ENCODE peak calls at places on chromosome 14, in ten cellular contexts. One of them, this sample, is unnamed.

GRCh38 chr14:89807151-89807550 is 147.4 kb downstream of the EFCAB11 start:
- DNase-seq in CD8-positive, alpha-beta T cell: no peak
- DNase-seq in GM12865: no peak
- DNase-seq in breast epithelium: no peak
- DNase-seq in GM12878: no peak
- DNase-seq in HCT116: no peak
- DNase-seq in GM23338: no peak
- DNase-seq in NB4: no peak
- DNase-seq in spleen: no peak
- DNase-seq in chondrocyte: no peak
- DNase-seq in this sample: no peak

GRCh38 chr14:104746071-104746545 is 6.8 kb upstream of the SIVA1 start:
- DNase-seq in CD8-positive, alpha-beta T cell: no peak
- DNase-seq in GM12878: peak
- DNase-seq in GM12865: peak
- DNase-seq in breast epithelium: no peak
- DNase-seq in HCT116: no peak
- DNase-seq in GM23338: no peak
- DNase-seq in spleen: peak
- DNase-seq in chondrocyte: no peak
- DNase-seq in NB4: no peak
- DNase-seq in this sample: no peak

GRCh38 chr14:54686219-54686870 is 119.4 kb downstream of the SAMD4A start:
- DNase-seq in GM12865: peak
- DNase-seq in GM12878: no peak
- DNase-seq in spleen: no peak
- DNase-seq in chondrocyte: no peak
- DNase-seq in CD8-positive, alpha-beta T cell: no peak
- DNase-seq in GM23338: no peak
- DNase-seq in HCT116: no peak
- DNase-seq in NB4: no peak
- DNase-seq in breast epithelium: no peak
- DNase-seq in this sample: peak

GRCh38 chr14:35814371-35815005 is 5.4 kb upstream of the RALGAPA1 start:
- DNase-seq in GM12878: no peak
- DNase-seq in spleen: no peak
- DNase-seq in chondrocyte: no peak
- DNase-seq in HCT116: peak
- DNase-seq in GM23338: peak
- DNase-seq in NB4: peak
- DNase-seq in CD8-positive, alpha-beta T cell: peak
- DNase-seq in GM12865: peak
- DNase-seq in breast epithelium: no peak
- DNase-seq in this sample: no peak

GRCh38 chr14:69749956-69750355 is 17.0 kb upstream of the SRSF5 start:
- DNase-seq in breast epithelium: no peak
- DNase-seq in spleen: no peak
- DNase-seq in GM12878: peak
- DNase-seq in CD8-positive, alpha-beta T cell: no peak
- DNase-seq in GM23338: no peak
- DNase-seq in chondrocyte: no peak
- DNase-seq in GM12865: no peak
- DNase-seq in NB4: no peak
- DNase-seq in HCT116: no peak
- DNase-seq in this sample: no peak

GRCh38 chr14:102554835-102555819 is 37.3 kb upstream of the RCOR1 start:
- DNase-seq in spleen: peak
- DNase-seq in breast epithelium: no peak
- DNase-seq in GM12878: no peak
- DNase-seq in GM12865: peak
- DNase-seq in chondrocyte: no peak
- DNase-seq in GM23338: peak
- DNase-seq in CD8-positive, alpha-beta T cell: peak
- DNase-seq in NB4: peak
- DNase-seq in HCT116: no peak
- DNase-seq in this sample: peak

GRCh38 chr14:56119221-56119967 is 1.2 kb downstream of the PELI2 start:
- DNase-seq in spleen: peak
- DNase-seq in NB4: peak
- DNase-seq in HCT116: no peak
- DNase-seq in CD8-positive, alpha-beta T cell: no peak
- DNase-seq in GM23338: peak
- DNase-seq in breast epithelium: no peak
- DNase-seq in chondrocyte: no peak
- DNase-seq in GM12865: peak
- DNase-seq in GM12878: no peak
- DNase-seq in this sample: peak

GRCh38 chr14:47262801-47263200 is 412.6 kb downstream of the MDGA2 start:
- DNase-seq in GM23338: no peak
- DNase-seq in GM12865: no peak
- DNase-seq in breast epithelium: no peak
- DNase-seq in NB4: no peak
- DNase-seq in HCT116: no peak
- DNase-seq in spleen: no peak
- DNase-seq in CD8-positive, alpha-beta T cell: no peak
- DNase-seq in GM12878: no peak
- DNase-seq in chondrocyte: no peak
- DNase-seq in this sample: no peak

GRCh38 chr14:101007765-101008164 is 104.2 kb upstream of the RTL1 start:
- DNase-seq in spleen: peak
- DNase-seq in GM12865: no peak
- DNase-seq in CD8-positive, alpha-beta T cell: no peak
- DNase-seq in HCT116: no peak
- DNase-seq in chondrocyte: no peak
- DNase-seq in GM23338: no peak
- DNase-seq in NB4: no peak
- DNase-seq in breast epithelium: no peak
- DNase-seq in GM12878: no peak
- DNase-seq in this sample: no peak

GRCh38 chr14:65096323-65097089 is 5.8 kb downstream of the MAX start:
- DNase-seq in chondrocyte: no peak
- DNase-seq in NB4: no peak
- DNase-seq in HCT116: no peak
- DNase-seq in breast epithelium: no peak
- DNase-seq in spleen: no peak
- DNase-seq in GM12865: no peak
- DNase-seq in GM12878: no peak
- DNase-seq in CD8-positive, alpha-beta T cell: no peak
- DNase-seq in GM23338: no peak
- DNase-seq in this sample: no peak

GRCh38 chr14:103683139-103683538 is 32.1 kb downstream of the XRCC3 start:
- DNase-seq in GM23338: no peak
- DNase-seq in CD8-positive, alpha-beta T cell: no peak
- DNase-seq in GM12865: no peak
- DNase-seq in chondrocyte: peak
- DNase-seq in GM12878: no peak
- DNase-seq in spleen: no peak
- DNase-seq in NB4: no peak
- DNase-seq in breast epithelium: no peak
- DNase-seq in HCT116: no peak
- DNase-seq in this sample: no peak

GRCh38 chr14:103676881-103677675 is 38.2 kb downstream of the XRCC3 start:
- DNase-seq in breast epithelium: no peak
- DNase-seq in NB4: peak
- DNase-seq in HCT116: no peak
- DNase-seq in CD8-positive, alpha-beta T cell: no peak
- DNase-seq in GM12878: no peak
- DNase-seq in GM23338: no peak
- DNase-seq in GM12865: no peak
- DNase-seq in spleen: no peak
- DNase-seq in chondrocyte: peak
- DNase-seq in this sample: no peak

GRCh38 chr14:103675957-103676356 is 39.3 kb downstream of the XRCC3 start:
- DNase-seq in CD8-positive, alpha-beta T cell: no peak
- DNase-seq in NB4: no peak
- DNase-seq in chondrocyte: peak
- DNase-seq in spleen: no peak
- DNase-seq in HCT116: no peak
- DNase-seq in GM12865: no peak
- DNase-seq in GM23338: no peak
- DNase-seq in breast epithelium: no peak
- DNase-seq in GM12878: no peak
- DNase-seq in this sample: no peak

GRCh38 chr14:103680491-103681231 is 34.6 kb downstream of the XRCC3 start:
- DNase-seq in chondrocyte: peak
- DNase-seq in GM12865: no peak
- DNase-seq in spleen: no peak
- DNase-seq in GM12878: no peak
- DNase-seq in GM23338: no peak
- DNase-seq in HCT116: no peak
- DNase-seq in CD8-positive, alpha-beta T cell: no peak
- DNase-seq in breast epithelium: no peak
- DNase-seq in NB4: no peak
- DNase-seq in this sample: no peak

GRCh38 chr14:103679351-103679750 is 35.9 kb downstream of the XRCC3 start:
- DNase-seq in breast epithelium: no peak
- DNase-seq in GM12878: peak
- DNase-seq in CD8-positive, alpha-beta T cell: no peak
- DNase-seq in GM23338: peak
- DNase-seq in GM12865: peak
- DNase-seq in NB4: peak
- DNase-seq in chondrocyte: peak
- DNase-seq in HCT116: peak
- DNase-seq in spleen: peak
- DNase-seq in this sample: peak
- TF ChIP-seq CTCF in breast epithelium: no peak
- TF ChIP-seq CTCF in GM12878: peak
- TF ChIP-seq CTCF in CD8-positive, alpha-beta T cell: peak
- TF ChIP-seq CTCF in GM23338: peak
- TF ChIP-seq CTCF in GM12865: peak
- TF ChIP-seq CTCF in NB4: peak
- TF ChIP-seq CTCF in chondrocyte: peak
- TF ChIP-seq CTCF in HCT116: peak
- TF ChIP-seq CTCF in spleen: peak
- TF ChIP-seq CTCF in this sample: peak

GRCh38 chr14:59120931-59121330 is 67.5 kb upstream of the DAAM1 start:
- DNase-seq in CD8-positive, alpha-beta T cell: no peak
- DNase-seq in spleen: no peak
- DNase-seq in breast epithelium: no peak
- DNase-seq in GM12865: no peak
- DNase-seq in NB4: no peak
- DNase-seq in chondrocyte: no peak
- DNase-seq in HCT116: no peak
- DNase-seq in GM23338: no peak
- DNase-seq in GM12878: no peak
- DNase-seq in this sample: no peak

GRCh38 chr14:59126714-59127436 is 61.6 kb upstream of the DAAM1 start:
- DNase-seq in CD8-positive, alpha-beta T cell: no peak
- DNase-seq in GM12865: peak
- DNase-seq in GM12878: no peak
- DNase-seq in spleen: no peak
- DNase-seq in chondrocyte: no peak
- DNase-seq in HCT116: peak
- DNase-seq in GM23338: peak
- DNase-seq in breast epithelium: peak
- DNase-seq in NB4: peak
- DNase-seq in this sample: peak

GRCh38 chr14:59125156-59125555 is 63.3 kb upstream of the DAAM1 start:
- DNase-seq in GM12865: peak
- DNase-seq in GM23338: no peak
- DNase-seq in CD8-positive, alpha-beta T cell: no peak
- DNase-seq in breast epithelium: no peak
- DNase-seq in spleen: no peak
- DNase-seq in GM12878: no peak
- DNase-seq in HCT116: no peak
- DNase-seq in NB4: no peak
- DNase-seq in chondrocyte: no peak
- DNase-seq in this sample: no peak

GRCh38 chr14:59123526-59123925 is 64.9 kb upstream of the DAAM1 start:
- DNase-seq in chondrocyte: no peak
- DNase-seq in HCT116: no peak
- DNase-seq in GM23338: no peak
- DNase-seq in NB4: no peak
- DNase-seq in CD8-positive, alpha-beta T cell: no peak
- DNase-seq in spleen: no peak
- DNase-seq in breast epithelium: no peak
- DNase-seq in GM12878: no peak
- DNase-seq in GM12865: no peak
- DNase-seq in this sample: peak

DNA sequence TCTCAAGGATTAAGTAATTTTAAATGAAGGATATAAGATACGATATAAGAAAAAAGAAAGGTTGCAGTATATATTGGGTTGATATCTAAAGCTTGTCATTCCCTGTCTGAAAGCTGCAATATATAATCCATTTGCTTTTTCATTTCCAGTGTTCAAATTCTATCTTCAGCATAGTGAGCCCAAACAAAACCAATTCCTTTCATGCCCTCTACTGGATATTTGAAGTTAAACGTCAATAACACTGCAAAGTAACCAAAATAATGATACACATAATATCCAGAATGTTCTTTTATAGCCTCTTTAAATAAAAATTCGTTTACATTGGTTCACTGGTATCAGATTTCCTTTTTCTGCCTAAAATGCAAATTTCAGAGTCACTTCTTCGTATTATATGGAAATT is 64.5 kb upstream of the DAAM1 start:
- DNase-seq in GM23338: peak
- DNase-seq in HCT116: no peak
- DNase-seq in chondrocyte: no peak
- DNase-seq in spleen: no peak
- DNase-seq in breast epithelium: no peak
- DNase-seq in NB4: no peak
- DNase-seq in GM12878: no peak
- DNase-seq in GM12865: no peak
- DNase-seq in CD8-positive, alpha-beta T cell: no peak
- DNase-seq in this sample: peak
- TF ChIP-seq CTCF in GM23338: peak
- TF ChIP-seq CTCF in HCT116: peak
- TF ChIP-seq CTCF in chondrocyte: peak
- TF ChIP-seq CTCF in spleen: no peak
- TF ChIP-seq CTCF in breast epithelium: no peak
- TF ChIP-seq CTCF in NB4: no peak
- TF ChIP-seq CTCF in GM12878: peak
- TF ChIP-seq CTCF in GM12865: peak
- TF ChIP-seq CTCF in CD8-positive, alpha-beta T cell: no peak
- TF ChIP-seq CTCF in this sample: peak

DNA sequence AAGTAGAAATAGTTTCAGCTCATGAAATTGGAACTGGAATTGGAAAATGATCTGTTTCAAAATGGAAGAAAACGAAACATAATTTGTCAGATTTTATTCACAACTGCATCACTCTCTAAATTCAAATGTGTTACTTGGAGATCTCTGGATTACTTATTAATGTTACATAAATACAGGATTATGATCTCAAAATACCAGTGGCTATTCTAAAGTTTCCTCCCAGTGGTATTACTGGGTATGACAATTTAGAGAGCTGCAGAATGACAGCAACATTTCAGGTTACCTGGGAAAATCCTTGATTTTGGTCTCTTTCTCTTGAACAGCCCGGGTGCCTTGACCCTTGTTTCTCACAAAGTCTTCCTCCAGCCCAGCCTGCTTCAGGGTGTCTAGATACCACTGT is 14.2 kb downstream of the FAM161B start:
- DNase-seq in chondrocyte: no peak
- DNase-seq in GM12865: peak
- DNase-seq in GM23338: peak
- DNase-seq in breast epithelium: no peak
- DNase-seq in NB4: no peak
- DNase-seq in spleen: no peak
- DNase-seq in GM12878: no peak
- DNase-seq in HCT116: no peak
- DNase-seq in CD8-positive, alpha-beta T cell: no peak
- DNase-seq in this sample: no peak
- TF ChIP-seq CTCF in chondrocyte: peak
- TF ChIP-seq CTCF in GM12865: no peak
- TF ChIP-seq CTCF in GM23338: peak
- TF ChIP-seq CTCF in breast epithelium: no peak
- TF ChIP-seq CTCF in NB4: no peak
- TF ChIP-seq CTCF in spleen: no peak
- TF ChIP-seq CTCF in GM12878: peak
- TF ChIP-seq CTCF in HCT116: no peak
- TF ChIP-seq CTCF in CD8-positive, alpha-beta T cell: peak
- TF ChIP-seq CTCF in this sample: no peak

GRCh38 chr14:68506021-68506644 is 286.7 kb downstream of the ZFP36L1 start:
- DNase-seq in HCT116: no peak
- DNase-seq in spleen: peak
- DNase-seq in GM12878: no peak
- DNase-seq in chondrocyte: no peak
- DNase-seq in GM12865: peak
- DNase-seq in GM23338: peak
- DNase-seq in CD8-positive, alpha-beta T cell: no peak
- DNase-seq in breast epithelium: peak
- DNase-seq in NB4: no peak
- DNase-seq in this sample: peak
- TF ChIP-seq CTCF in HCT116: no peak
- TF ChIP-seq CTCF in spleen: no peak
- TF ChIP-seq CTCF in GM12878: no peak
- TF ChIP-seq CTCF in chondrocyte: no peak
- TF ChIP-seq CTCF in GM12865: no peak
- TF ChIP-seq CTCF in GM23338: no peak
- TF ChIP-seq CTCF in CD8-positive, alpha-beta T cell: no peak
- TF ChIP-seq CTCF in breast epithelium: no peak
- TF ChIP-seq CTCF in NB4: no peak
- TF ChIP-seq CTCF in this sample: no peak